ENCODE peak calls at places on chromosome 17, in ten cellular contexts. N is stimulated activated CD8-positive, alpha-beta memory T cell treated with anti-CD3 and anti-CD28 coated beads, Interleukin-12 subunit alpha, Interleukin-12 subunit beta, amount 100 ng/mL, for 4 hours; O is B cell; K is activated naive CD8-positive, alpha-beta T cell treated with anti-CD3 and anti-CD28 coated beads, Interleukin-2, amount 50 U/mL, for 24 hours; C is NCI-H460; X is NCI-H1105; U is ureter; Q is NCI-H2029; J is T-helper 2 cell; W is KBM-7. S is an unnamed sample.

GRCh38 chr17:28466001-28466400 is 7.4 kb upstream of the SLC13A2 start:
- DNase-seq in X (no peak), W (peak), J (no peak), K (no peak), O (no peak), Q (no peak), C (no peak), N (no peak), U (no peak), S (no peak)

GRCh38 chr17:8014558-8014850 is 12.1 kb downstream of the GUCY2D start:
- DNase-seq in O (no peak), X (no peak), C (no peak), U (no peak), J (no peak), N (no peak), Q (no peak), W (no peak), K (no peak), S (no peak)

GRCh38 chr17:78759203-78759968 is 22.7 kb downstream of the CYTH1 start:
- DNase-seq in J (peak), X (peak), O (peak), K (peak), N (peak), W (peak), C (no peak), U (peak), Q (peak), S (peak)

GRCh38 chr17:1629647-1630310 is 1.1 kb upstream of the SLC43A2 start:
- DNase-seq in N (peak), C (peak), O (peak), U (peak), K (peak), Q (no peak), W (peak), J (peak), X (no peak), S (peak)

GRCh38 chr17:80861892-80862291 is 129.7 kb upstream of the CHMP6 start:
- DNase-seq in X (peak), U (peak), W (no peak), Q (no peak), N (no peak), J (peak), C (no peak), O (no peak), K (peak), S (peak)

GRCh38 chr17:78147315-78147998 is 1.3 kb downstream of the C17orf99 start:
- DNase-seq in N (no peak), C (no peak), J (no peak), O (peak), W (peak), U (no peak), Q (no peak), K (no peak), X (no peak), S (no peak)

GRCh38 chr17:69581061-69581955 is 166.8 kb downstream of the MAP2K6 start:
- DNase-seq in N (no peak), U (no peak), K (peak), C (no peak), O (peak), Q (no peak), W (peak), X (no peak), J (no peak), S (no peak)

GRCh38 chr17:69485901-69486643 is 71.6 kb downstream of the MAP2K6 start:
- DNase-seq in Q (peak), U (no peak), C (no peak), O (no peak), N (no peak), X (no peak), K (no peak), J (no peak), W (no peak), S (no peak)

GRCh38 chr17:7932483-7932891 is 481 bp downstream of the CNTROB start:
- DNase-seq in J (no peak), O (no peak), W (no peak), Q (no peak), K (peak), U (no peak), N (no peak), C (no peak), X (peak), S (peak)

S was measured in fibroblast of gingiva.